ENCODE peak calls at places on chromosome 22, in six cellular contexts. One of them, this sample, is unnamed.

GRCh38 chr22:36395922-36396321 is 8.2 kb upstream of the MYH9 start:
- DNase-seq in HepG2: peak; percentile 34
- DNase-seq in tibial nerve: no peak
- DNase-seq in choroid plexus epithelial cell: peak; percentile 65
- DNase-seq in keratinocyte: peak; percentile 92
- DNase-seq in GM23338: no peak
- DNase-seq in this sample: no peak

GRCh38 chr22:30944986-30945385 is 23.6 kb downstream of the MORC2 start:
- DNase-seq in HepG2: no peak
- DNase-seq in tibial nerve: no peak
- DNase-seq in choroid plexus epithelial cell: no peak
- DNase-seq in keratinocyte: no peak
- DNase-seq in GM23338: no peak
- DNase-seq in this sample: no peak

GRCh38 chr22:22168190-22168940 is 76.2 kb upstream of the VPREB1 start:
- DNase-seq in HepG2: peak; percentile 25
- DNase-seq in tibial nerve: no peak
- DNase-seq in choroid plexus epithelial cell: peak; percentile 54
- DNase-seq in keratinocyte: peak; percentile 7
- DNase-seq in GM23338: peak; percentile 80
- DNase-seq in this sample: no peak

GRCh38 chr22:36541831-36542391 is 12.9 kb upstream of the EIF3D start:
- DNase-seq in HepG2: no peak
- DNase-seq in tibial nerve: no peak
- DNase-seq in choroid plexus epithelial cell: peak; percentile 87
- DNase-seq in keratinocyte: peak; percentile 59
- DNase-seq in GM23338: no peak
- DNase-seq in this sample: no peak

GRCh38 chr22:48968201-48968959 is 859.3 kb downstream of the BRD1 start:
- DNase-seq in HepG2: peak; percentile 23
- DNase-seq in tibial nerve: no peak
- DNase-seq in choroid plexus epithelial cell: no peak
- DNase-seq in keratinocyte: no peak
- DNase-seq in GM23338: no peak
- DNase-seq in this sample: peak; percentile 50

GRCh38 chr22:43345761-43346261 is 2.6 kb upstream of the SCUBE1 start:
- DNase-seq in HepG2: peak; percentile 46
- DNase-seq in tibial nerve: no peak
- DNase-seq in choroid plexus epithelial cell: no peak
- DNase-seq in keratinocyte: no peak
- DNase-seq in GM23338: no peak
- DNase-seq in this sample: no peak

GRCh38 chr22:49022816-49023160 is 804.9 kb downstream of the BRD1 start:
- DNase-seq in HepG2: no peak
- DNase-seq in tibial nerve: no peak
- DNase-seq in choroid plexus epithelial cell: no peak
- DNase-seq in keratinocyte: no peak
- DNase-seq in GM23338: no peak
- DNase-seq in this sample: no peak

GRCh38 chr22:46619240-46619829 is 851 bp upstream of the GRAMD4 start:
- DNase-seq in HepG2: no peak
- DNase-seq in tibial nerve: no peak
- DNase-seq in choroid plexus epithelial cell: no peak
- DNase-seq in keratinocyte: no peak
- DNase-seq in GM23338: no peak
- DNase-seq in this sample: no peak

GRCh38 chr22:49853981-49854791 is 542 bp downstream of the ZBED4 start:
- DNase-seq in HepG2: no peak
- DNase-seq in tibial nerve: no peak
- DNase-seq in choroid plexus epithelial cell: peak; percentile 34
- DNase-seq in keratinocyte: no peak
- DNase-seq in GM23338: peak; percentile 57
- DNase-seq in this sample: no peak

GRCh38 chr22:48793949-48794348 is 1033.7 kb downstream of the BRD1 start:
- DNase-seq in HepG2: no peak
- DNase-seq in tibial nerve: no peak
- DNase-seq in choroid plexus epithelial cell: no peak
- DNase-seq in keratinocyte: no peak
- DNase-seq in GM23338: no peak
- DNase-seq in this sample: no peak

GRCh38 chr22:42227435-42227834 is 43.0 kb downstream of the TCF20 start:
- DNase-seq in HepG2: no peak
- DNase-seq in tibial nerve: no peak
- DNase-seq in choroid plexus epithelial cell: no peak
- DNase-seq in keratinocyte: no peak
- DNase-seq in GM23338: no peak
- DNase-seq in this sample: no peak

GRCh38 chr22:43228330-43228729 is 41.4 kb upstream of the TTLL12 start:
- DNase-seq in HepG2: no peak
- DNase-seq in tibial nerve: no peak
- DNase-seq in choroid plexus epithelial cell: peak; percentile 61
- DNase-seq in keratinocyte: no peak
- DNase-seq in GM23338: peak; percentile 88
- DNase-seq in this sample: no peak

GRCh38 chr22:46085831-46086576 is 64.3 kb upstream of the PPARA start:
- DNase-seq in HepG2: no peak
- DNase-seq in tibial nerve: peak; percentile 58
- DNase-seq in choroid plexus epithelial cell: no peak
- DNase-seq in keratinocyte: no peak
- DNase-seq in GM23338: no peak
- DNase-seq in this sample: no peak

GRCh38 chr22:49910229-49911155 is 7.7 kb downstream of the ALG12 start:
- DNase-seq in HepG2: no peak
- DNase-seq in tibial nerve: no peak
- DNase-seq in choroid plexus epithelial cell: no peak
- DNase-seq in keratinocyte: no peak
- DNase-seq in GM23338: no peak
- DNase-seq in this sample: no peak

GRCh38 chr22:37267128-37267587 is 15.2 kb upstream of the CYTH4 start:
- DNase-seq in HepG2: no peak
- DNase-seq in tibial nerve: no peak
- DNase-seq in choroid plexus epithelial cell: peak; percentile 46
- DNase-seq in keratinocyte: no peak
- DNase-seq in GM23338: peak; percentile 84
- DNase-seq in this sample: peak; percentile 67

GRCh38 chr22:49964493-49965290 is 4.1 kb downstream of the PIM3 start:
- DNase-seq in HepG2: no peak
- DNase-seq in tibial nerve: peak; percentile 13
- DNase-seq in choroid plexus epithelial cell: no peak
- DNase-seq in keratinocyte: no peak
- DNase-seq in GM23338: no peak
- DNase-seq in this sample: no peak

GRCh38 chr22:19120829-19121630 is 1.2 kb downstream of the DGCR2 start:
- DNase-seq in HepG2: peak; percentile 63
- DNase-seq in tibial nerve: no peak
- DNase-seq in choroid plexus epithelial cell: peak; percentile 41
- DNase-seq in keratinocyte: no peak
- DNase-seq in GM23338: peak; percentile 60
- DNase-seq in this sample: peak; percentile 33

GRCh38 chr22:47609653-47610052 is 847.2 kb downstream of the TBC1D22A start:
- DNase-seq in HepG2: no peak
- DNase-seq in tibial nerve: no peak
- DNase-seq in choroid plexus epithelial cell: no peak
- DNase-seq in keratinocyte: no peak
- DNase-seq in GM23338: no peak
- DNase-seq in this sample: no peak

GRCh38 chr22:39349506-39349966 is 255 bp upstream of the SYNGR1 start:
- DNase-seq in HepG2: no peak
- DNase-seq in tibial nerve: no peak
- DNase-seq in choroid plexus epithelial cell: no peak
- DNase-seq in keratinocyte: no peak
- DNase-seq in GM23338: peak; percentile 77
- DNase-seq in this sample: peak; percentile 33
- TF ChIP-seq CTCF in HepG2: no peak
- TF ChIP-seq CTCF in tibial nerve: no peak
- TF ChIP-seq CTCF in choroid plexus epithelial cell: no peak
- TF ChIP-seq CTCF in keratinocyte: no peak
- TF ChIP-seq CTCF in GM23338: no peak
- TF ChIP-seq CTCF in this sample: no peak

DNA sequence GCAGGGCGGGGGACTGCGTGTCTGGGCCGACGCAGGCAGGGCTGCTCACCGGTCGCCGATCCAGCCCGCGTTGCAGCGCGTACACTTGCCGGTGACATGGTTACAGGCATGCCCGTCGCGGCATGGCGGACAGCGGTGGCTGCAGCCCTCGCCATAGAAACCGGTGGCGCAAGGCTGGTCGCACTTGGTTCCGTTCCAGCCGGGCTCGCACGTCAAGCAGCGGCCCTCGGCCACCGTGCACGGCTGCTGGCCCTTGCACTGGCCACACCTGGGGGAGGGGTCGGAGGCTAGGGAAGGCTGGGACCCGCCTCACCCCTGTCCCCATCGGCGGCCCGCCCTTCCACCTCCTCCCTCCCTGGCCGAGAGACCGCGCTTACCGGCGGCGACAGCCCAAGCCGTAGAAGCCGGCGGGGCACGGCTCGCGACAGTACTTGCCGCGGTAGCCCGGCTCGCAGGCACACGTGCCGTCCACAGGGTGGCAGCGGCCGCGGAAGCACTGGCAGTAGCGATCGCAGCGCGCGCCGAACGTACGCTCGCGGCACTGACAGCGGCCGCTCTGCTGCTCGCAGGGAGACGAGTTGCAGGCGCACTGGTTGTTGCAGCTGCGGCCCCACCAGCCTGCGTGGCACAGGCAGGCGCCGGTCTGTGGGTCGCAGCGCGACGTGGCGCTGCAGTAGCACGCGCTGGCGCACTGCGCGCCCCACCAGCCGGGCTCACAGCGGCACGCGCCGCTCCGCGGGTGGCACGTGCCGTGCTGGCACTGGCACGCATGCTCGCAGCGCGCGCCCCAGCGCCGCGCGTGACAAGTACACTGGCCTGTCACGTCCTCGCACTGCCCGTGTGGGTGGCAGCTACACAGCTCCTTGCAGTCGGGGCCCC is 6.7 kb downstream of the SCARF2 start:
- DNase-seq in HepG2: no peak
- DNase-seq in tibial nerve: no peak
- DNase-seq in choroid plexus epithelial cell: no peak
- DNase-seq in keratinocyte: no peak
- DNase-seq in GM23338: peak; percentile 87
- DNase-seq in this sample: peak; percentile 58
- TF ChIP-seq CTCF in HepG2: no peak
- TF ChIP-seq CTCF in tibial nerve: peak; percentile 36
- TF ChIP-seq CTCF in choroid plexus epithelial cell: no peak
- TF ChIP-seq CTCF in keratinocyte: peak; percentile 71
- TF ChIP-seq CTCF in GM23338: peak; percentile 18
- TF ChIP-seq CTCF in this sample: peak; percentile 64

DNA sequence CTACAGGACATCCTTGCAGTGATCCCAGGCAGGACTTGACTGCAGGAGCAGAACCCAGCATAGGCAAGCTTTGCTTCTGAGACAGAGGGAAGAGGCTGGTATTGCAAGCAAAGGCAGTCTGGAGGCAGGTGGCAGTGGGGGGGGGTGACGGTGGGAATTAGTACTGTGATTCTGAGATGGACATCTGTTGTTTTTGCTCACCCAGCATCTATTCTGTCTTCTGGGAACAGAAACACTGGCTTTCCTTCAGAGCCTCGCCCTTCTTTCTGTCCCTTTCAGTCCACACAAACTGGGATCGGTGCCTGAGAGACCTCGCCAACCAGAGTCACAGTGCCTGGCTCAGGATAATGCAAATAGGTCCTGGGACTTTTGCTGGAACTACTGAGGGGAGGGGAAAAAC is 31.2 kb upstream of the RASL10A start:
- DNase-seq in HepG2: no peak
- DNase-seq in tibial nerve: no peak
- DNase-seq in choroid plexus epithelial cell: no peak
- DNase-seq in keratinocyte: no peak
- DNase-seq in GM23338: no peak
- DNase-seq in this sample: no peak
- TF ChIP-seq CTCF in HepG2: no peak
- TF ChIP-seq CTCF in tibial nerve: no peak
- TF ChIP-seq CTCF in choroid plexus epithelial cell: no peak
- TF ChIP-seq CTCF in keratinocyte: no peak
- TF ChIP-seq CTCF in GM23338: no peak
- TF ChIP-seq CTCF in this sample: no peak

DNA sequence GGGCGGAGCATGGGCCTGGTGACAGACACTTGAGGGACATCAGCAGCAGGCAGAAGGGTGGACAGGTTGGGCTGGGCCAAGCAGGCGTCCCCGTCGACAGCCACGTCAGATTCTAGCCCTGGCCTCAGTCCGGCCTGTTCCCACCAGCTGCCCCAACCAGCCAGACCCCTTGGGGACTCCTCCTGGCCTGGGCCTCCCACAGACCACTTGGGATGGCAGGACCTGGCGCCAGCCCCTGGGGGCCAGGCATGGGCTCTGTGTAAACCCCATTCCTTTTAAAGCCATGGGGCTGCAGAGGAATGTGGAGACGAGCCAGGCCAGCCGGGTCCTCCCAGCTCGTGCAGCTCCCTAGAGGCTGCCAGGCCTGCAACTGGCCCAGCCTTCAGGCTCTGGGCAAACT is 4.7 kb upstream of the SUSD2 start:
- DNase-seq in HepG2: no peak
- DNase-seq in tibial nerve: no peak
- DNase-seq in choroid plexus epithelial cell: no peak
- DNase-seq in keratinocyte: no peak
- DNase-seq in GM23338: no peak
- DNase-seq in this sample: no peak
- TF ChIP-seq CTCF in HepG2: no peak
- TF ChIP-seq CTCF in tibial nerve: no peak
- TF ChIP-seq CTCF in choroid plexus epithelial cell: no peak
- TF ChIP-seq CTCF in keratinocyte: no peak
- TF ChIP-seq CTCF in GM23338: no peak
- TF ChIP-seq CTCF in this sample: no peak

DNA sequence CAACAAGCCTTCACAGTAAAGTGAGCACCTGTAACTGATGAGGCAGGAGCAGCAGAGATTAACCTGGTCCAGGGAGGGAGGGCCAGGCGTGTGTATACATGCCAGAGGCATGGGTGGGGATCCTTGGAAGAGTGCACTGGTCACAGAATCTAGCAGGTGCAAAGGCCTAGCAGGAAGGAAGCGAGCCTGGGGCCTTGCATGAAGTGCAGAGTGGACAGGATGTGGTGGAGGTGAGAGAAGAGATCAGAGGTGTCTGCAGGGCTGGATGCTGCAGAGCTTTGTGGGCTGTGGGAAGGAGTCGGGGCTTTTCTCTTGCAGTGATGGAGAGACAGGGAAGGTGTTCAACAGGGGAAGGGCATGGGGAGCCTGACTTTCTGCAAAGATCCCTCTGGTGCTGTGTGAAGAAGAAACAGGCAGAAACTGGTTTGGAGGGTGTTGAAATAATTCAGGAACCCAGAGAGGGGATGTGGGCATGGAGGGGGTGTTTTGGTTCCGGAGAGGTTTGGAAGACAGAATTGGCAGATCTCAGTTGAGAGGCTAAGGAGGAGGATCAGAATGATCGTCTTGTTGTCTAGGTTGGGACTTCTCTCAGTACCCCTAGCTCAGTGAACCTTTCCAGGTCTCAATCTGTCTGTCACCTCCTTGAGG is 2.6 kb upstream of the TPST2 start:
- DNase-seq in HepG2: no peak
- DNase-seq in tibial nerve: no peak
- DNase-seq in choroid plexus epithelial cell: no peak
- DNase-seq in keratinocyte: no peak
- DNase-seq in GM23338: no peak
- DNase-seq in this sample: no peak
- TF ChIP-seq CTCF in HepG2: no peak
- TF ChIP-seq CTCF in tibial nerve: no peak
- TF ChIP-seq CTCF in choroid plexus epithelial cell: no peak
- TF ChIP-seq CTCF in keratinocyte: no peak
- TF ChIP-seq CTCF in GM23338: no peak
- TF ChIP-seq CTCF in this sample: no peak

This sample was measured in progenitor cell of endocrine pancreas.